ENCODE peak calls at places on chromosomes 12 and 14, in five cellular contexts. P is uterus, I is GM12865, J is heart left ventricle, F is choroid plexus epithelial cell. V is an unnamed sample.

GRCh38 chr14:69876221-69876847 is 2.9 kb upstream of the SMOC1 start:
- DNase-seq in F (no peak), J (no peak), I (no peak), P (no peak), V (no peak)

GRCh38 chr12:127263621-127264020 is 1003.3 kb upstream of the TMEM132C start:
- DNase-seq in P (no peak), I (no peak), J (no peak), F (no peak), V (no peak)

GRCh38 chr14:100677152-100677924 is 49.4 kb upstream of the DLK1 start:
- DNase-seq in P (peak), F (peak), I (no peak), J (peak), V (no peak)

GRCh38 chr14:23910081-23910875 is 43.3 kb upstream of the DHRS4 start:
- DNase-seq in I (peak), F (peak), J (no peak), P (no peak), V (peak)

GRCh38 chr14:43687866-43688265 is 819.2 kb downstream of the FSCB start:
- DNase-seq in I (no peak), F (peak), P (no peak), J (no peak), V (peak)

GRCh38 chr14:93906341-93907329 is 20.5 kb upstream of the FAM181A start:
- DNase-seq in F (peak), P (peak), J (no peak), I (peak), V (no peak)

GRCh38 chr12:16347391-16348298 is at the start of gene MGST1:
- DNase-seq in I (peak), J (peak), F (peak), P (peak), V (no peak)

GRCh38 chr14:70642313-70643235 is 858 bp downstream of the TTC9 start:
- DNase-seq in F (no peak), I (peak), J (no peak), P (no peak), V (no peak)

GRCh38 chr12:108717243-108717642 is 14.1 kb downstream of the CORO1C start:
- DNase-seq in J (no peak), F (no peak), P (no peak), I (no peak), V (no peak)

GRCh38 chr12:132489078-132489601 is 811 bp upstream of the FBRSL1 start:
- DNase-seq in F (peak), J (peak), I (peak), P (no peak), V (no peak)

GRCh38 chr12:1830981-1831930 is 10.9 kb downstream of the LRTM2 start:
- DNase-seq in P (peak), I (no peak), J (peak), F (peak), V (peak)

GRCh38 chr14:94411638-94412037 is 23.2 kb upstream of the SERPINA1 start:
- DNase-seq in P (no peak), I (no peak), F (no peak), J (no peak), V (no peak)

GRCh38 chr14:99207456-99207855 is 64.5 kb downstream of the BCL11B start:
- DNase-seq in I (no peak), J (no peak), F (no peak), P (no peak), V (no peak)

GRCh38 chr14:59728294-59728693 is 142.3 kb downstream of the RTN1 start:
- DNase-seq in P (no peak), J (no peak), F (no peak), I (no peak), V (no peak)

GRCh38 chr14:70045715-70046535 is 142.8 kb downstream of the SLC8A3 start:
- DNase-seq in J (peak), I (peak), P (no peak), F (peak), V (no peak)

GRCh38 chr14:78448483-78449094 is 278.4 kb downstream of the NRXN3 start:
- DNase-seq in F (peak), I (peak), P (no peak), J (no peak), V (no peak)

GRCh38 chr12:65791400-65791799 is 32.9 kb upstream of the HMGA2 start:
- DNase-seq in F (no peak), P (no peak), I (no peak), J (no peak), V (no peak)

GRCh38 chr14:51922624-51923023 is 62.2 kb downstream of the GNG2 start:
- DNase-seq in I (no peak), P (no peak), F (peak), J (no peak), V (no peak)

GRCh38 chr14:77305696-77306095 is 15.0 kb downstream of the POMT2 start:
- DNase-seq in J (no peak), F (no peak), P (no peak), I (no peak), V (no peak)

GRCh38 chr14:95784137-95784536 is 70.2 kb upstream of the TCL1A start:
- DNase-seq in P (no peak), I (peak), F (peak), J (no peak), V (no peak)

GRCh38 chr14:105503296-105503640 is 12.2 kb downstream of the TEDC1 start:
- DNase-seq in F (no peak), I (no peak), J (no peak), P (no peak), V (no peak)

GRCh38 chr12:109510196-109510595 is 32.8 kb downstream of the UBE3B start:
- DNase-seq in P (no peak), F (no peak), J (no peak), I (no peak), V (no peak)

GRCh38 chr12:42590324-42590934 is 883 bp upstream of the PRICKLE1 start:
- DNase-seq in F (no peak), P (peak), I (peak), J (peak), V (no peak)

GRCh38 chr14:22178330-22178981 is 410.6 kb downstream of the DAD1 start:
- DNase-seq in I (no peak), P (no peak), J (no peak), F (peak), V (no peak)

GRCh38 chr12:12562016-12562483 is 613 bp downstream of the DUSP16 start:
- DNase-seq in P (peak), J (peak), F (peak), I (peak), V (no peak)

GRCh38 chr12:6141048-6141447 is 16.6 kb upstream of the VWF start:
- DNase-seq in I (no peak), P (no peak), F (peak), J (no peak), V (no peak)

GRCh38 chr12:62722971-62723680 is 211.8 kb downstream of the PPM1H start:
- DNase-seq in P (no peak), I (no peak), J (no peak), F (no peak), V (no peak)

GRCh38 chr12:67626156-67626555 is 22.4 kb upstream of the DYRK2 start:
- DNase-seq in P (no peak), F (no peak), I (no peak), J (no peak), V (no peak)

GRCh38 chr12:42756841-42757661 is 167.5 kb upstream of the PRICKLE1 start:
- DNase-seq in J (no peak), F (peak), P (peak), I (peak), V (peak)

GRCh38 chr14:105483300-105484068 is 3.2 kb upstream of the CRIP1 start:
- DNase-seq in J (no peak), I (no peak), F (no peak), P (peak), V (no peak)

GRCh38 chr12:19972325-19973288 is 395.7 kb upstream of the PDE3A start:
- DNase-seq in J (no peak), I (peak), F (no peak), P (no peak), V (no peak)

DNA sequence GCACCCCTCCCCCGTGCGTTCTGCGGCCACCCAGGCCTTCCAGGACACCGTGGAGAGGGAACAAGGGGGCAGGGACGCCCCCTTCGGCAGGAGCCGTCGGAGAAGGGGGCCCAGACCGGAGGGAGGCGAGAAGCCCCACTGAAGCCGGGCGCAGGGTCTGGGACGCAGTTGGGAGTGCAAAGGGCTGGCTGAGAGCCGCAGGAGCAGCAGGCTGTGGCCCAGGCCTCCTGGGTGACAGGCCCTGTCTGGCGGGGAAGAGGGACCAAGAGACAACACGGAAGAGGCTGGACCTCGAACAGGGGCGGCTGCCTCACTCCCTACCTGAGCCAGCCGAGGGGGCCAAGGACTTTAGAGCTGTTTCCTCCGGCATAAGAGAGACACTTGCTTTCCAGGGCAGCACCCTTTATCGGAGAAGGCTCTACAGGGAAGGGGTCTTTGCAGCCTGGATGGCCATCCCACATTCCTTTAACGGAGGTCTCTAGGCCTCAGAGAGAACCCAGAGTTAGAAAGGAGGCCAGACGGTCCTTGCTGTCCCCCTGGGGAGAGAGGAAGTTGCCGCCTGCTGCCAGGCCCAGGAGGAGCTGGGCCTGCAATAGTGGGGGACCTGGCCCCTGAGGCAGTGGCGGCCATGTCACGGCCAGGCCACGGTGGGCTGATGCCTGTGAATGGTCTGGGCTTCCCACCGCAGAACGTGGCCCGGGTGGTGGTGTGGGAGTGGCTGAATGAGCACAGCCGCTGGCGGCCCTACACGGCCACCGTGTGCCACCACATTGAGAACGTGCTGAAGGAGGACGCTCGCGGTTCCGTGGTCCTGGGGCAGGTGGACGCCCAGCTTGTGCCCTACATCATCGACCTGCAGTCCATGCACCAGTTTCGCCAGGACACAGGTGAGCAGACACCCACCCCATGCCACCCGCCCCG is 1.3 kb downstream of the DTX1 start:
- DNase-seq in J (no peak), I (no peak), P (no peak), F (no peak), V (no peak)
- H3K4me3 ChIP-seq in J (peak), I (no peak), P (no peak), F (no peak), V (no peak)

DNA sequence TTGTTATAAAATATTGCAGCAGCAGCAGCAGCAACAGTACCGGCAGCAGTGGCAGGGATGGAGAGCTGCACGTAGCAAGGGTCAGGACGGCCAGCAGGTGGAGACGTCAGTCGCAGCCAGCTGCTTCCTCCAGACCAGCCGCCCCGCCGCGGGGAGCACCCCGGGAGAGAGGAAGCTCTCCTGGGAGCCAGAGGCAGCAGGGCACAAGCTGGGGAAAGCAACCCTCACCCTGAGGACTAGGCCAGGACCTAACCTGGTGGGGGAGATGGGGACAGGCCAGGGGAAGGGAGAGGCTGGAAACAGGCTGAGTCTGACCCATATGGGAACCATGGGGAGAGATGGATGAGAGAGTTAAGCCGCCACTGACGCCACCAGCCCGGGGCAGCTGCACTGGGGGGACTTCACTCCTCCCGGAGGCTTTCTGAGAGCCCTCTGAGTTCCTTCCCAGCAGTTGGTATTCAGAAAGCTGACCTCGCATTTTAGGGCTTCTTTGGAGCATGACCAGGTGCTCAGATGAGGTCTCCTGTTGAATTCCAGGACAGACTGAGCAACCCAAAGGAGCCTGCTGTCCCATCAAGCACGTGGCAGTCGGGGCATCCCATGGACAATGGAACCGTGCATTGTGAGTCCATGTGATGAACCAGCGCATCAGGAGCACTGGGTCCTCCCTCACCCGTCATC is 56.3 kb downstream of the SPTB start:
- DNase-seq in J (peak), I (peak), F (peak), P (peak), V (no peak)
- TF ChIP-seq CTCF in J (peak), I (peak), F (peak), P (peak), V (peak)

GRCh38 chr12:89105243-89105642 is 247.1 kb downstream of the DUSP6 start:
- DNase-seq in J (no peak), P (no peak), F (no peak), I (no peak), V (no peak)
- H3K4me3 ChIP-seq in J (no peak), P (no peak), F (no peak), I (no peak), V (no peak)

DNA sequence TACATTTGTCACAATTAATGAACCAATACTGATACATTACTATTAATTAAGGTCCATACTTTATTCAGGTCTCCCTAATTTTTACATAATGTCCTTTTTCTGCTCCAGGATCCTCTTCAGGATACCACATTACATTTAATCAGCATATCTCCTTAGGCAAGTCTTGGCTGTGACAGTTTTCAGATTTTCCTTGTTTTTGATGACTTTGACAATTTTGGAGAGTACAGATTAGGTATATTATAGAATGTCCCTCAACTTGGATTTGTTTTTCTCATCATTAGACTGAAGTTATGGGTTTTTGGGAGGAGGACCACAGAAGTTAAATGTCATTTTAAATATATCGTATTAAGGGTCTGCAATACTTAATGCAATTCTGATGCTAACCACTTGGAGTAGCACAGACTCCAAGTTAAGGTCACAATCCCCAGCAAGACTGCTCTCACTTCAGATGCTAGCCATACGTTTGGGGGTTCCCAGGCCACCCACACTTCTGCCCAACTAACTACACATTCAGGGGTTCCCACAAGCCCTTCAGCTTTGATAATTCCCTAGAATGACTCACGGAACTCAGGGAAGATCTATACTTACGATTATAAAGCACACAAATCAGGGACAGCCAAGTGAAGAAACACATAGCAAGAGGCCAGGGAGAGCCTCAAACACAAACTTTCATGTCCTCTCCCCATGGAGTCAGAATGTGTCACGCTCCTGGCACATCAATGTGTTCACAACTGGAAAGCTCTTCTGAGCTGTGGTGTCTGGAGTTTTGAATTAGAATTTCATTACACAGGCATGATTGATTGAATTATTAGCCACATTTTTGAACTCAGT is 17.0 kb upstream of the NUBPL start:
- DNase-seq in P (no peak), F (peak), J (no peak), I (peak), V (no peak)
- TF ChIP-seq CTCF in P (no peak), F (peak), J (peak), I (no peak), V (peak)

V was measured in AG09309.